ENCODE peak calls at places on chromosomes 2 and 18, in six cellular contexts. C is HCT116, W is GM12878, R is PC-3, Q is endothelial cell of umbilical vein, V is GM23338. M is an unnamed sample.

GRCh38 chr2:203737360-203737759 is 30.9 kb downstream of the CD28 start:
- DNase-seq in Q (no peak), V (no peak), R (peak), W (no peak), C (no peak), M (no peak)

GRCh38 chr2:98148968-98149697 is 62.2 kb downstream of the VWA3B start:
- DNase-seq in W (no peak), R (peak), Q (peak), V (peak), C (peak), M (peak)

GRCh38 chr18:21760321-21760720 is 19.7 kb downstream of the MIB1 start:
- DNase-seq in V (no peak), C (no peak), W (no peak), Q (no peak), R (no peak), M (no peak)

GRCh38 chr2:189082576-189082975 is 97.0 kb downstream of the COL5A2 start:
- DNase-seq in W (no peak), C (no peak), Q (no peak), R (no peak), V (no peak), M (no peak)

GRCh38 chr2:17627434-17627833 is 86.9 kb downstream of the VSNL1 start:
- DNase-seq in R (no peak), Q (no peak), V (no peak), C (no peak), W (no peak), M (no peak)

GRCh38 chr2:174753038-174753633 is 11.1 kb downstream of the CHRNA1 start:
- DNase-seq in W (peak), C (no peak), Q (no peak), V (no peak), R (peak), M (no peak)

GRCh38 chr2:45331034-45331786 is 279.9 kb downstream of the SRBD1 start:
- DNase-seq in W (no peak), R (peak), Q (no peak), C (no peak), V (no peak), M (no peak)

GRCh38 chr2:64491426-64491825 is 32.7 kb upstream of the AFTPH start:
- DNase-seq in V (no peak), W (no peak), Q (no peak), C (no peak), R (peak), M (no peak)

GRCh38 chr2:19225931-19226330 is 132.5 kb downstream of the OSR1 start:
- DNase-seq in C (no peak), V (no peak), Q (no peak), R (peak), W (no peak), M (no peak)

GRCh38 chr2:239380831-239381708 is 19.8 kb downstream of the HDAC4 start:
- DNase-seq in Q (peak), V (no peak), C (no peak), W (peak), R (no peak), M (no peak)

GRCh38 chr2:234243871-234244565 is 193.5 kb downstream of the SPP2 start:
- DNase-seq in Q (peak), C (no peak), R (peak), W (no peak), V (no peak), M (peak)

GRCh38 chr2:133755515-133756311 is 187.4 kb upstream of the NCKAP5 start:
- DNase-seq in V (no peak), W (no peak), R (no peak), Q (peak), C (no peak), M (no peak)

GRCh38 chr18:63897072-63897471 is 9.6 kb downstream of the SERPINB2 start:
- DNase-seq in Q (no peak), V (no peak), R (no peak), W (no peak), C (no peak), M (no peak)

GRCh38 chr2:202609381-202610145 is 25.2 kb upstream of the FAM117B start:
- DNase-seq in R (no peak), Q (no peak), V (no peak), C (no peak), W (peak), M (no peak)

GRCh38 chr18:14098428-14098827 is 33.8 kb downstream of the ZNF519 start:
- DNase-seq in C (no peak), W (no peak), Q (no peak), V (no peak), R (no peak), M (no peak)

GRCh38 chr2:218569038-218569431 is 396 bp downstream of the CNOT9 start:
- DNase-seq in C (peak), R (peak), Q (peak), W (no peak), V (peak), M (no peak)

GRCh38 chr2:178796079-178796677 is 11.0 kb downstream of the TTN start:
- DNase-seq in Q (peak), W (no peak), C (peak), R (peak), V (peak), M (no peak)

GRCh38 chr2:226423498-226423960 is 376.1 kb downstream of the IRS1 start:
- DNase-seq in V (no peak), C (no peak), W (no peak), Q (no peak), R (peak), M (peak)

GRCh38 chr2:84942964-84943421 is 28.0 kb upstream of the KCMF1 start:
- DNase-seq in V (no peak), Q (no peak), C (no peak), R (peak), W (peak), M (no peak)

GRCh38 chr2:216590780-216591179 is 42.4 kb upstream of the IGFBP2 start:
- DNase-seq in Q (no peak), C (no peak), R (no peak), V (peak), W (no peak), M (no peak)

GRCh38 chr18:11077548-11078187 is 71.7 kb downstream of the PIEZO2 start:
- DNase-seq in Q (no peak), V (no peak), C (no peak), W (no peak), R (no peak), M (no peak)

GRCh38 chr2:105262662-105263091 is 21.1 kb downstream of the GPR45 start:
- DNase-seq in W (no peak), Q (no peak), R (no peak), C (no peak), V (no peak), M (no peak)

GRCh38 chr2:37966326-37966725 is 41.2 kb downstream of the RMDN2 start:
- DNase-seq in R (no peak), Q (no peak), C (no peak), W (no peak), V (no peak), M (no peak)

GRCh38 chr18:1350931-1351450 is 446.3 kb downstream of the ADCYAP1 start:
- DNase-seq in W (no peak), R (peak), C (no peak), Q (no peak), V (no peak), M (no peak)

GRCh38 chr2:40034198-40034597 is 255.1 kb upstream of the THUMPD2 start:
- DNase-seq in R (no peak), C (no peak), Q (peak), W (no peak), V (no peak), M (no peak)

GRCh38 chr2:134852518-134852917 is 14.1 kb downstream of the ACMSD start:
- DNase-seq in W (no peak), C (no peak), R (no peak), V (peak), Q (no peak), M (no peak)

GRCh38 chr2:207487650-207488315 is 42.0 kb upstream of the CREB1 start:
- DNase-seq in V (no peak), Q (no peak), W (no peak), C (peak), R (peak), M (no peak)

GRCh38 chr2:76444732-76445131 is 734.0 kb upstream of the GCFC2 start:
- DNase-seq in C (no peak), Q (no peak), V (no peak), W (no peak), R (no peak), M (no peak)

GRCh38 chr2:241102239-241102803 is at the start of gene MTERF4:
- DNase-seq in Q (peak), W (no peak), R (peak), C (peak), V (peak), M (peak)

GRCh38 chr2:241103176-241103595 is 1.1 kb upstream of the MTERF4 start:
- DNase-seq in Q (no peak), V (no peak), C (no peak), R (no peak), W (no peak), M (no peak)

GRCh38 chr2:241108271-241109209 is 6.5 kb upstream of the MTERF4 start:
- DNase-seq in C (no peak), Q (no peak), R (no peak), W (no peak), V (no peak), M (no peak)

GRCh38 chr2:241107384-241107783 is 5.3 kb upstream of the MTERF4 start:
- DNase-seq in C (no peak), R (no peak), V (no peak), W (no peak), Q (no peak), M (no peak)

DNA sequence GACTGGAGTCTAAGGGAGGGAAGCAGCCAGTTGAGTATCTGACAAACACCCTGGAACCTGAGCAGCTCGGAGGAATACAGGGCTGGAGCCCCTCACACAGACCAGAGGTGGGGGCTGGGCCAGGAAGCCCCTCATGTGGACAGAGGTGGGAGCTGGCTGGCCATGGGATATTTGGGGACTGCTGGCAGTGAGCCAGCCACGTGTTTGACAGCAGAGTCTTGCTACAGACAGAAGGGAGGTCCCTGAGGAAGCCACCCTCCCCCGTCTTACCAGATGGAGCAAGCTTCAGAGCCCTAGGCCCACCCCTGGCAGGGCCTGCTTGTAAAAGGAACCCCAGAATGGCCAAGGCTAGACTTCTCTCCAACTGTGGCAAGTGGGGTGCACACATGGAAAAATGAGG is 3.6 kb upstream of the MTERF4 start:
- DNase-seq in Q (no peak), C (no peak), V (no peak), W (no peak), R (no peak), M (no peak)
- H3K4me2 ChIP-seq in Q (no peak), C (no peak), V (no peak), W (no peak), R (no peak), M (no peak)

GRCh38 chr2:231189571-231190495 is 8.6 kb upstream of the ARMC9 start:
- DNase-seq in R (no peak), W (no peak), V (peak), Q (peak), C (no peak), M (no peak)

GRCh38 chr2:231188506-231189170 is 9.8 kb upstream of the ARMC9 start:
- DNase-seq in V (no peak), C (no peak), R (no peak), W (no peak), Q (no peak), M (no peak)

GRCh38 chr2:231189171-231189530 is 9.3 kb upstream of the ARMC9 start:
- DNase-seq in C (no peak), W (no peak), V (no peak), Q (no peak), R (no peak), M (no peak)

GRCh38 chr2:231186325-231186724 is 12.1 kb upstream of the ARMC9 start:
- DNase-seq in Q (no peak), V (no peak), W (no peak), R (no peak), C (no peak), M (no peak)

GRCh38 chr2:231187736-231188505 is 10.5 kb upstream of the ARMC9 start:
- DNase-seq in R (no peak), W (no peak), C (no peak), Q (peak), V (no peak), M (no peak)
- TF ChIP-seq EZH2 in R (no peak), W (no peak), C (no peak), Q (no peak), V (no peak), M (no peak)

DNA sequence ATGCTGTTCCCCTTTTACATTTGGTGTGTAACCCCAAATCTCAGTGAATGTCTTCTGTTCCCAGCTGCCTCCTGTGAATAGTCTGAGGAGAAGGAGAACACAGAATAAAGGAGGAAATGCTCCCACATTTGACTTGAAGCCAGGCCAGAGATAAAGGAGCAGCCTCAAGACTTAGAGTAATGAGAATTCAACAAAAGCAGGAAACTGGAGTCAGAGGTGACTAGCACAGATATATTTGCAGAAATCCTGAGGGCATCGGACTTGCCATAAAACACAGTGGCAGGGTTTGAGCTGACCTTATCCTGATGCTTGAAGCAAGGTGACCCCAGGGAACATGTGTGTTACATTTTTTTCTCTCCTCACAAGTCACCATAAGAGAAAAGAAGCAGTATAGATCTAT is 291.4 kb upstream of the RND3 start:
- DNase-seq in V (no peak), Q (peak), C (no peak), R (no peak), W (no peak), M (no peak)
- H3K4me2 ChIP-seq in V (no peak), Q (peak), C (no peak), R (no peak), W (no peak), M (no peak)

DNA sequence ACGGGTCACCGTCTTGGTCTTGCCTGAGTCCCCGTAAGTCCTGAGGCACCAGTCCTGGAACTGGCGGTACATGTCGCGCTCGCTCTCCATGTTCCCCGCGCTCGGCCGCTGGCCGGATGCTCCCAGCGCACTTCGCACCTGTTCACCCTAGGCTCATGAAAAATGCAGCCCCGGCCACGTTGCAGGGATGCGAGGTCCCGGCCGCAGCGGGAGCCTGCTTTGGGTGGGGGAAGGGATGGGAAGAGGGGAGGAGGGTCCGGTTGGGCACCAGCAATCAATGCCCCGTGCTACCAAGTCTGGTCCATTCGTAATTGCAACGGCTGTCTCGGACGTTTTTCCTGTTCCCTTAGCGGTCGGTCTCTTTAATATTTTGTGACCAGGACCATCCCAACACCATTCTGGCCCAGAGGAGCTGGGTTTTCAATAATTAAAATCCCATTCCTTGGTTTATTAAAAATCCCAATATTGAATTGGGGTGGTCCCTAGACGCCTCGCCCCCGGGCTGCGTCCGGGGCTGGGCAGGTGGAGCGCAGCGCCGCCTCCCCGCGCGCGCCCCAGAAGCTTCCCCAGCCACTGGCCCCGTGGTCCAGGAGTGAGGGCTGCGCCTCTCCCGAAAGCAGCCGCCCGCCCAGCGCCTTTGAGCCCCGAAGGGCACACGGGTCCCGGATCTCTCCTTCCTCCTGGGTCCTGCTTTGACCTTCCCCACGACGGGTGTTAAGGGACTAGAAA is 1.4 kb downstream of the NOL4 start:
- DNase-seq in Q (no peak), W (no peak), R (no peak), C (no peak), V (peak), M (no peak)
- TF ChIP-seq EZH2 in Q (peak), W (no peak), R (no peak), C (no peak), V (no peak), M (no peak)

GRCh38 chr2:3654031-3654430 is 4.0 kb upstream of the ALLC start:
- DNase-seq in W (no peak), C (no peak), Q (no peak), V (no peak), R (no peak), M (no peak)

GRCh38 chr2:3650140-3650944 is 7.7 kb upstream of the ALLC start:
- DNase-seq in W (no peak), Q (no peak), V (no peak), R (no peak), C (no peak), M (no peak)

GRCh38 chr2:3651686-3652516 is 6.1 kb upstream of the ALLC start:
- DNase-seq in C (no peak), V (peak), R (peak), W (peak), Q (peak), M (peak)

GRCh38 chr2:3654464-3655225 is 3.4 kb upstream of the ALLC start:
- DNase-seq in V (no peak), C (no peak), R (no peak), Q (no peak), W (no peak), M (no peak)

GRCh38 chr2:3652896-3653625 is 4.9 kb upstream of the ALLC start:
- DNase-seq in C (no peak), R (no peak), W (no peak), V (no peak), Q (no peak), M (no peak)
- H3K4me2 ChIP-seq in C (no peak), R (no peak), W (no peak), V (no peak), Q (no peak), M (no peak)

DNA sequence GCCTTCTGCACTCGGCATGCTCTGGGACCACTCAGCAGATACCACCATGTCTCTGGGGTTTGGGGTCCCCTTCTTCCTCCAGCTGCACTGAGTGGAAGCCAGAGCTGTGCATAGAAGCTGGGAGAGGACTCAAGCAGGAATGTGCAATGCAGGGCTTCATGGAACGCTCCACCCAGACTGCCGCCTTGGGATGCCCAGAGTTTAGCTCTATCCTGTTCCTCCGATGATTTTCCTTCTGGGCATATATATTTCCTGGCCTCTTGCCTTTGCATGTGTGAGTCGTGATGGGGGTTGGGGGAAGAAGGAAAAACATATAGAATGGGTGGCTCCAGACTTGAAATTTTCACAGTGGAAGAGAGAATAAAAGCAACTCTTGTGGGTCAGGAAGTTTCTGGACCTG is 197.5 kb downstream of the CTIF start:
- DNase-seq in Q (no peak), W (no peak), R (peak), V (no peak), C (no peak), M (no peak)
- TF ChIP-seq EZH2 in Q (no peak), W (no peak), R (no peak), V (no peak), C (no peak), M (no peak)

GRCh38 chr2:176188218-176188968 is at the start of gene HOXD1:
- DNase-seq in C (no peak), R (peak), W (no peak), V (peak), Q (peak), M (no peak)
- H3K4me2 ChIP-seq in C (peak), R (peak), W (peak), V (peak), Q (peak), M (no peak)

GRCh38 chr2:231415029-231415428 is 19.5 kb downstream of the B3GNT7 start:
- DNase-seq in V (peak), W (no peak), Q (peak), R (no peak), C (no peak), M (no peak)
- TF ChIP-seq EZH2 in V (no peak), W (no peak), Q (no peak), R (no peak), C (no peak), M (no peak)